ENCODE peak calls at places on chromosomes 4 and X, in five cellular contexts. R is upper lobe of right lung, U is cardiac muscle cell, Y is body of pancreas, O is iPS DF 6.9. N is an unnamed sample. For H3K9me3, the result is how much of the 10 kb centered on the place peaks cover.

GRCh38 chr4:8502836-8503585 is 62.4 kb downstream of the TRMT44 start:
- DNase-seq in R (no peak), U (peak), Y (no peak), O (no peak), N (peak)

GRCh38 chrX:138349351-138349750 is 362.2 kb downstream of the FGF13 start:
- DNase-seq in R (no peak), U (no peak), Y (no peak), O (peak), N (no peak)

GRCh38 chr4:91754716-91755115 is 549.0 kb upstream of the GRID2 start:
- DNase-seq in R (no peak), U (peak), Y (no peak), O (no peak), N (no peak)

GRCh38 chr4:165864228-165864627 is 8.8 kb upstream of the TLL1 start:
- DNase-seq in R (no peak), U (peak), Y (no peak), O (no peak), N (no peak)

GRCh38 chrX:150085881-150086280 is 147.6 kb upstream of the EOLA2 start:
- DNase-seq in R (no peak), U (peak), Y (no peak), O (no peak), N (no peak)

GRCh38 chrX:102154218-102154860 is 1.4 kb downstream of the BEX5 start:
- DNase-seq in R (no peak), U (no peak), Y (peak), O (no peak), N (no peak)

GRCh38 chrX:134949271-134949670 is 41.5 kb upstream of the SMIM10 start:
- DNase-seq in R (no peak), U (peak), Y (no peak), O (no peak), N (no peak)

GRCh38 chrX:1205681-1206611 is 6.5 kb downstream of the CRLF2 start:
- DNase-seq in R (no peak), U (peak), Y (peak), O (peak), N (peak)

GRCh38 chrX:28158019-28158777 is 176.9 kb upstream of the DCAF8L1 start:
- DNase-seq in R (no peak), U (no peak), Y (no peak), O (no peak), N (peak)

GRCh38 chr4:169810325-169811323 is 52.9 kb upstream of the HPF1 start:
- DNase-seq in R (no peak), U (peak), Y (peak), O (peak), N (peak)

GRCh38 chr4:124936427-124936826 is 223.9 kb upstream of the ANKRD50 start:
- DNase-seq in R (no peak), U (peak), Y (peak), O (no peak), N (no peak)

GRCh38 chr4:186341655-186342054 is 75.7 kb downstream of the F11 start:
- DNase-seq in R (no peak), U (no peak), Y (no peak), O (no peak), N (no peak)

DNA sequence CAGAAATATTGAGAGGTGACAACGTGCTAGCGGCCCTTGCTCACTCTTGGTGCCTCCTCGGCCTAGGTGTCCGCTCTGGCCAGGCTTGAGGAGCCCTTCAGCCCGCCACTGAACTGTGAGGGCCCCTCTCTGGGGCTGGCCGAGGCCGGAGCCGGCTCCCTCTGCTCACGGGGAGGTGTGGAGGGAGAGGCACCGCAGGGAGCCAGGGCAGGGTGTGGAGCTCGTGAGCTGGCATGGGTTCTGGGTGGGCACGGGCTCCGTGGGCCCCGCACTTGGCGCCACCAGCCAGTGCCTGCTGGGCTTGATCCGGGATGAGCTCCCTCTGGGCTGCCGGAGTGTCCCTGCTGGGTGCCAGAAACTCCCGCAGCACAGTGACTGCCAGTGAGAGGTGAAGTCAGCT is 16.0 kb upstream of the VAMP7 start:
- DNase-seq in R (no peak), U (no peak), Y (no peak), O (no peak), N (no peak)
- H3K9me3 ChIP-seq in R (under half), U (under half), Y (under half), O (under half), N (under half)

GRCh38 chr4:71830-72229 is 18.7 kb downstream of the ZNF595 start:
- DNase-seq in R (no peak), U (no peak), Y (no peak), O (no peak), N (no peak)
- H3K9me3 ChIP-seq in R (half or more), U (under half), Y (under half), O (under half), N (half or more)

DNA sequence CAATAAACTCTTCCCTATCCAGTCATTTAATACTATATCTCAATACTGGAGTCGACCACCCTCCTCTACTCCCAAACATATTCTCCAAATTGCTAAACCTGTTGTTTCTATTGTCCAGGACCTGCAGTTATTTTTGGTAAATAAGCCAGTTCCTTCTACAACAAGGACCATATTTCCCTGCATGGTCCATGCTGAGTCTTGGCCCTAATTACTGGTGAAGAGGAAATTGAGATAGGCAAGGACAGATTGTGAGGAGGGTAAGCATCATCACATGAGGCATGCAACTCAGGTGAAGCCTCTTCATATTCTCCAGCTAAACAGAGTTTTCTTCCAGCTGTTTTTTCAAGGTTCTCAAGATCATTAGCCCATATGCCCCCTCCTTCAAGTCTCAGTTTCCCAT is 1193.6 kb downstream of the RAPGEF2 start:
- DNase-seq in R (no peak), U (no peak), Y (no peak), O (no peak), N (no peak)
- H3K9me3 ChIP-seq in R (under half), U (under half), Y (under half), O (under half), N (under half)

GRCh38 chr4:12286351-12286750 is 857.7 kb upstream of the HS3ST1 start:
- DNase-seq in R (no peak), U (no peak), Y (no peak), O (no peak), N (no peak)
- H3K9me3 ChIP-seq in R (under half), U (under half), Y (under half), O (under half), N (under half)

DNA sequence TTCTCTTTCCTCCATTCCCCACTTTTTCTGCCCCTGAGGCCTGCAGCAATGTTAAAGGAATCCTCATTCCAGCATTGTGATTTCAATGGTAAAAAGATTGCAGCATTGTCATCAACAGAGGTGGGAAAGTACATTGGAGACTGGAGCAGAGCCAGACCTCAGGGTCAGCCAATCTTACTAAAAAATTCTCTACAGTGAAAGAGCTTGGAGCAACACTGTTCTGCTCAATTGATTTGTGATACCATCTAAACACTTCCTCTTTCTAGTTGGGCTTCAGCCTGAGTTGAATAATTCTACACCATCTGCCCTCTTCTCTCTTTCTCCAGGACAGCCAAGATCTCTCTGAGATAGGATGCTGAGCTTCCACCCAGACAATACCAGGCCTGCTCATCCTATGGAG is 176.5 kb downstream of the AR start:
- DNase-seq in R (no peak), U (peak), Y (no peak), O (no peak), N (no peak)
- H3K9me3 ChIP-seq in R (under half), U (under half), Y (under half), O (under half), N (under half)

DNA sequence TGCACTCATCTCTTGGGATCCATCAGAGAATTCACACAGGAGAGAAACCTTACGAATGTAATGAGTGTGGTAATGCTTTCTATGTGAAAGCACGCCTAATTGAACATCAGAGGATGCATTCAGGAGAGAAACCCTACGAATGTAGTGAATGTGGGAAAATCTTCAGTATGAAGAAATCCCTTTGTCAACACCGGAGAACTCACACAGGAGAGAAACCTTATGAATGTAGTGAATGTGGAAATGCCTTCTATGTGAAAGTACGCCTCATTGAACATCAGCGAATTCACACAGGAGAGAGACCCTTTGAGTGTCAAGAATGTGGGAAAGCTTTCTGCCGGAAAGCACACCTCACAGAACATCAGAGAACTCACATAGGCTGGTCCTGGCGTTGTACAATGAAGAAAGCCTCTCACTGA is 42.8 kb downstream of the ZNF157 start:
- DNase-seq in R (no peak), U (no peak), Y (no peak), O (no peak), N (no peak)
- H3K9me3 ChIP-seq in R (under half), U (under half), Y (under half), O (under half), N (under half)

GRCh38 chr4:111707491-111707890 is 437.8 kb upstream of the FAM241A start:
- DNase-seq in R (no peak), U (no peak), Y (no peak), O (no peak), N (no peak)

GRCh38 chr4:111717916-111718315 is 427.3 kb upstream of the FAM241A start:
- DNase-seq in R (no peak), U (no peak), Y (no peak), O (no peak), N (no peak)

DNA sequence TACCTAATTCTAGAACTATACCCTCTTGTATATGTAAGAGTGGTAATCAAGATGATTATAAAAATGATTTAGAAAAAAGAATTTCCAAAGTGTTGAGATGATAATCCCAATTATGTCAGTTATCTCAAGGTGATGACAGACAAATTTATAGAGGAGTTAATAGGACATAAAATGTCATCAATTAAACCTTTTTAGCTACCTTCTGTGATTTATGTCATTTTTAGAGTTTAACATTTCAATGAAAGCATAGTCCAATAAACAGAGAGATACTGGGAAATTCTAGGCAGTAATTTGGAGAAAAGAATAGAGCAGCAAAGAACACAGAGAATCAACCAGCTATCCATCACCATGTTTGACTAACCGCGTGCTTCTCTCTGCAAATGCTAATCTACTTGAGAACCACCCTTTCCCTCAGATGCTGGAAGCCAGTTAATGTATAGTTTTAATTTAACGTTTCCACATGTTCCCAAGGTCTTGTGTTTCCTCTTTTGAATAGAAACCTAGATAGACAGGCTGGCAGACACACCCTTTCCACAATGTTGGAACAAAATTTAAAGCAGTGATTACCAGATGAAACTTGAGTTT is 433.1 kb upstream of the FAM241A start:
- DNase-seq in R (no peak), U (no peak), Y (no peak), O (no peak), N (no peak)
- H3K9me3 ChIP-seq in R (under half), U (under half), Y (under half), O (under half), N (under half)

DNA sequence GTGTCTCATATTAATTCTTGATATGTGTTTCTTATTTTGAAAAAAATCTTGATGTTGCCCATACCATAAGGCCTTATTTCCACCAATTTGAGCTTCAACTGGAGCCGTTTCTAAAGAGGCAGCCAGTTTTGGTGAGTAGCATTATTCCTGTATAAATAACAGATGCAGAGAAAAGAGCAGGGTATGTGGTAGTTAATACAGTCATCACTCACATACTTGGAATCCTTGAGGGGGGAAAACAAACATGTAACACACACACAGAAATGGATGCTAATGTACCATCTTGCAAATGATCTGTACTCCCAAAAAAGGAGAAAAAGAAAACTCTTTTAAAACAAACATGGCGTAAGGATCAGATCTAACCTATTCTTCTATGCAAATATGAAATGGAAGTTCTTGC is 389.7 kb downstream of the GPM6A start:
- DNase-seq in R (no peak), U (no peak), Y (no peak), O (no peak), N (no peak)
- H3K9me3 ChIP-seq in R (under half), U (under half), Y (under half), O (under half), N (under half)

DNA sequence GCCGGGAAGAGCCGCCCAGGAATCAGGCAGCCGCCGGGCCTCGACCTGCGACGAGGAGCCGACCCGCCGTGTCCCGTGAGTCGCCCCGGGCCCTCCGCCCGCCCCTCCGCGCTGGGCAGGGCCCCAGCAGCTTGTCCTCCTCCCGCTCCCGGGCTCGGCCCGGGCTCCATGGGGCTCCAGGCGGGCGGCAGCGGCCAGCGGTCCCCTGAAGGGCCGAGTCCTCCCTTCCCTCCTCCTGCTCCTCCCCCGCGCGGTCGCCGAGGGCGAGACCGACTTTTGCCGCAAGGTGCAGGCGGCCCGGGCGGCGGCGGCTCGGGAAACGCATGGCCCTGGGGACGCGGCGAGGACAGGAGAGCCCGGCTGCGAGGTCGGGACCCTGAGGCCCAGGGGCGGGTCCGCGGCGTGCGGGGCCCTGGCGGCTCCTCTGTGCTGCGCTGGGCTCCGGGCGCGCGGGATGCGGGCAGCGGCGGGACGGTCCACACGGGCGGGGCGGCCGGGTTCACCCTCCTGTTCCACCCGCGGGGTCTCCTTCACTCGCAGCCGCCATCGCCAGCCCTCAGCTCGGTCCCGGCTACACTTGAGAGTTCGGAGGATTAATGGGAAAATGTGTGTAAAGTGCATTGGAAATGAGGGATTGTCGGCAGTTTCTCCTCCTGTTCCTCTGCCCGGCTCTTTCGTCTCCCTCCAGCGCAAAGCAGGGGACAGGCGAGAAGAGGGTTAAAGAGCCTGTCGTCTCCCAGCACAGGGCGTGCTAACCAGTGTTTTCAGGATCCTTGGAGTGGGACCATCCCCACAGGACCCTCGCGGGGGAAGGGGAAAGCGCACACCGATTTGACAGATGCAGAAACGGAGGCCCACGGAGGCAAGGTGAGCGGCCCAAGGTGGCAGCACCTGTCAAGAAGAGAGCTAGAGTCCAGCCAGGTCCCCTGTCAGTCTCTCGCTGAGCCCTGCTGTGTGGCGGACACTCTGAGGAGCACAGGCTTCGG is 16.6 kb upstream of the ZNF718 start:
- DNase-seq in R (no peak), U (no peak), Y (no peak), O (no peak), N (no peak)
- H3K9me3 ChIP-seq in R (under half), U (under half), Y (under half), O (under half), N (under half)